ENCODE peak calls at places on chromosomes 13 and 19, in seven cellular contexts. K, X, O, D, A, Z and T are unnamed samples.

GRCh38 chr13:33918199-33918932 is 100.4 kb downstream of the RFC3 start:
- DNase-seq in X (no peak), K (no peak), O (no peak), A (no peak), D (peak; percentile 83), Z (no peak), T (no peak)

GRCh38 chr19:35154535-35155406 is at the start of gene FXYD5:
- DNase-seq in A (peak; percentile 56), D (peak; percentile 88), X (peak; percentile 83), O (peak; percentile 63), K (peak; percentile 68), Z (peak; percentile 74), T (peak; percentile 32)

GRCh38 chr13:113122571-113123225 is at the start of gene F10:
- DNase-seq in Z (no peak), D (peak; percentile 78), O (peak; percentile 70), K (peak; percentile 73), X (no peak), A (peak; percentile 69), T (peak; percentile 23)

GRCh38 chr19:17654993-17655392 is 33.2 kb downstream of the UNC13A start:
- DNase-seq in O (no peak), K (no peak), A (no peak), Z (no peak), X (peak; percentile 83), D (no peak), T (no peak)

GRCh38 chr13:30308548-30308947 is 1.2 kb upstream of the KATNAL1 start:
- DNase-seq in D (peak; percentile 82), X (no peak), A (no peak), Z (no peak), K (no peak), O (no peak), T (no peak)

GRCh38 chr19:58549664-58550361 is 5.1 kb downstream of the CHMP2A start:
- DNase-seq in X (no peak), D (no peak), K (no peak), Z (no peak), A (no peak), O (no peak), T (no peak)

GRCh38 chr13:73054712-73055111 is 4.1 kb upstream of the KLF5 start:
- DNase-seq in K (no peak), Z (no peak), A (no peak), O (no peak), D (no peak), X (no peak), T (no peak)

GRCh38 chr13:100560498-100561215 is 27.9 kb downstream of the GGACT start:
- DNase-seq in A (no peak), X (no peak), O (peak; percentile 48), K (no peak), D (no peak), Z (no peak), T (peak; percentile 10)

GRCh38 chr13:46489586-46490023 is 63.4 kb upstream of the LRCH1 start:
- DNase-seq in A (no peak), X (no peak), D (peak; percentile 77), Z (no peak), K (no peak), O (no peak), T (peak; percentile 7)

GRCh38 chr19:36258028-36258875 is 43.3 kb downstream of the ZNF146 start:
- DNase-seq in Z (no peak), O (no peak), A (no peak), K (no peak), X (no peak), D (no peak), T (no peak)

GRCh38 chr19:42092350-42092749 is 16.4 kb downstream of the ZNF574 start:
- DNase-seq in D (peak; percentile 25), O (no peak), K (peak; percentile 45), A (no peak), X (peak; percentile 78), Z (peak; percentile 59), T (no peak)

GRCh38 chr13:59409211-59409610 is 754.5 kb downstream of the DIAPH3 start:
- DNase-seq in Z (no peak), A (peak; percentile 91), X (no peak), D (peak; percentile 80), K (peak; percentile 84), O (peak; percentile 16), T (no peak)

GRCh38 chr19:17865364-17866311 is 5.9 kb downstream of the RPL18A start:
- DNase-seq in O (no peak), D (no peak), K (peak; percentile 78), Z (no peak), A (no peak), X (peak; percentile 65), T (no peak)

GRCh38 chr13:71274923-71275593 is 591.9 kb downstream of the DACH1 start:
- DNase-seq in O (no peak), A (no peak), X (no peak), K (no peak), D (no peak), Z (no peak), T (no peak)

GRCh38 chr19:28426110-28426901 is 786.6 kb downstream of the UQCRFS1 start:
- DNase-seq in X (no peak), O (no peak), A (no peak), Z (no peak), D (peak; percentile 13), K (no peak), T (no peak)

DNA sequence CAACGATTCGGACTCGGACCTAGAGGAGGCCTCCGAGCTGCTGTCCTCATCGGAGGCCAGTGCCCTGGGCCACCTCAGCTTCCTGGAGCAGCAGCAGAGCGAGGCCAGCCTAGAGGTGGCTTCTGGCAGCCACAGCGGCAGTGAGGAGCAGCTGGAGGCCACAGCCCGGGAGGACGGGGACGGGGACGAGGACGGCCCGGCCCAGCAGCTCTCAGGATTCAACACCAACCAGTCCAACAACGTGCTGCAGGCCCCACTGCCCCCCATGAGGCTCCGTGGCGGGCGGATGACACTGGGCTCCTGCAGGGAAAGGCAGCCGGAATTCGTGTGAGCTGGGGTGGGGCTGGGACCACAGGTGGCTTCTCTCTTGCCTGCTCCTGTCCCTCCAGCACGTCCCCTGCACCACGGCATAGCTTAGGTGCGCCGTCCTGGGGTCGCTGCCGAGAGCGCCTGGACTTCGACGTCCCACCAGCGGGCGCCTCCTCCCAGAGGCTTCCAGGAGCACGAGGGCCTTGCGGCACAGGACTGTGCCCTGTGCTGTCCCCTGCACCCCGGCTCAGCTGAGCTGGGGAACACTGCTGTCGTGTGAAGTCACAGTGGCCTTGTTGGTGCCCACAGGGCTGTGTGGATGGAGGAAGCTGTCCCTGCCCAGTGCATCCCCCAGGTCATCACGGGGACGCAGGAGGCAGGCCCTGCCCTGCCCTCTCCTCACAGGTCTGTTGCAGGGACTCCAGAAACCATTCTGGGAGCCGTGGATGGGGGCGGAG is 9.3 kb downstream of the POLR2E start:
- DNase-seq in D (no peak), X (no peak), O (no peak), Z (no peak), A (no peak), K (no peak), T (no peak)
- H3K36me3 ChIP-seq in D (peaks cover 12% of the 10 kb centered on the region), X (peaks cover 21% of the 10 kb centered on the region), O (no peaks in the 10 kb centered on the region), Z (peaks cover 65% of the 10 kb centered on the region), A (no peaks in the 10 kb centered on the region), K (peaks cover 53% of the 10 kb centered on the region), T (no peaks in the 10 kb centered on the region)

GRCh38 chr19:47890865-47891621 is 4.9 kb upstream of the SULT2A1 start:
- DNase-seq in A (no peak), O (no peak), K (no peak), Z (no peak), D (no peak), X (no peak), T (no peak)

GRCh38 chr19:47881757-47882156 is 4.4 kb downstream of the SULT2A1 start:
- DNase-seq in D (no peak), X (no peak), A (no peak), K (no peak), O (no peak), Z (no peak), T (no peak)

GRCh38 chr19:47882890-47883289 is 3.2 kb downstream of the SULT2A1 start:
- DNase-seq in O (no peak), K (no peak), A (no peak), Z (no peak), D (no peak), X (no peak), T (no peak)

GRCh38 chr19:47885067-47885463 is 1.1 kb downstream of the SULT2A1 start:
- DNase-seq in O (no peak), A (no peak), D (no peak), K (no peak), Z (no peak), X (no peak), T (no peak)

GRCh38 chr19:47886010-47886559 is at the start of gene SULT2A1:
- DNase-seq in Z (no peak), O (no peak), K (no peak), D (no peak), X (no peak), A (no peak), T (no peak)
- H3K27ac ChIP-seq in Z (no peak within 1 kb of the TSS), O (no peak within 1 kb of the TSS), K (no peak within 1 kb of the TSS), D (no peak within 1 kb of the TSS), X (no peak within 1 kb of the TSS), A (no peak within 1 kb of the TSS), T (no peak within 1 kb of the TSS)

GRCh38 chr19:55482967-55483671 is 1.9 kb upstream of the NAT14 start:
- DNase-seq in O (no peak), D (no peak), A (no peak), X (no peak), Z (no peak), K (no peak), T (no peak)
- H3K4me1 ChIP-seq in O (peaks cover 32% of the 10 kb centered on the region), D (peaks cover 19% of the 10 kb centered on the region), A (peaks cover 69% of the 10 kb centered on the region), X (peaks cover 42% of the 10 kb centered on the region), Z (peaks cover 20% of the 10 kb centered on the region), K (peaks cover 43% of the 10 kb centered on the region), T (peaks cover 13% of the 10 kb centered on the region)

GRCh38 chr19:44961821-44962220 is 6.6 kb downstream of the CLPTM1 start:
- DNase-seq in Z (no peak), K (no peak), O (no peak), A (no peak), X (no peak), D (no peak), T (no peak)
- H3K36me3 ChIP-seq in Z (peaks cover 15% of the 10 kb centered on the region), K (peaks cover 65% of the 10 kb centered on the region), O (no peaks in the 10 kb centered on the region), A (no peaks in the 10 kb centered on the region), X (peaks cover 17% of the 10 kb centered on the region), D (peaks cover 8% of the 10 kb centered on the region), T (no peaks in the 10 kb centered on the region)

GRCh38 chr19:15445807-15446376 is 3.9 kb downstream of the WIZ start:
- DNase-seq in A (peak; percentile 9), O (no peak), K (no peak), X (no peak), Z (no peak), D (no peak), T (peak; percentile 96)
- H3K27ac ChIP-seq in A (no peak overlapping the region), O (no peak overlapping the region), K (no peak overlapping the region), X (no peak overlapping the region), Z (no peak overlapping the region), D (no peak overlapping the region), T (peak overlapping the region; percentile 98)

GRCh38 chr19:38900816-38901215 is 1.0 kb downstream of the NFKBIB start:
- DNase-seq in D (peak; percentile 29), Z (no peak), K (no peak), X (no peak), O (no peak), A (no peak), T (no peak)

GRCh38 chr19:38901683-38902082 is 1.9 kb downstream of the NFKBIB start:
- DNase-seq in O (no peak), Z (no peak), D (no peak), K (no peak), A (no peak), X (no peak), T (no peak)

GRCh38 chr19:38900220-38900629 is 456 bp downstream of the NFKBIB start:
- DNase-seq in O (no peak), D (no peak), X (no peak), A (no peak), K (no peak), Z (no peak), T (no peak)

GRCh38 chr19:38898788-38899446 is 501 bp downstream of the SIRT2 start:
- DNase-seq in Z (no peak), A (peak; percentile 22), X (peak; percentile 52), K (peak; percentile 27), O (no peak), D (peak; percentile 19), T (no peak)

GRCh38 chr19:38899447-38900219 is at the start of the genes NFKBIB and SIRT2:
- DNase-seq in O (peak; percentile 99), A (peak; percentile 100), Z (peak; percentile 98), X (peak; percentile 100), K (peak; percentile 100), D (peak; percentile 100), T (peak; percentile 100)
- H3K4me1 ChIP-seq in O (no peaks in the 10 kb centered on the region), A (peaks cover 32% of the 10 kb centered on the region), Z (peaks cover 23% of the 10 kb centered on the region), X (peaks cover 18% of the 10 kb centered on the region), K (peaks cover 20% of the 10 kb centered on the region), D (no peaks in the 10 kb centered on the region), T (peaks cover 45% of the 10 kb centered on the region)